ENCODE peak calls at places on chromosomes 5 and 9, in ten cellular contexts. Q is A549; N is psoas muscle; E is left ventricle myocardium inferior; B is prostate gland; O is CD4-positive, alpha-beta memory T cell; Z is CD4-positive, CD25-positive, alpha-beta regulatory T cell; H is GM23248; T is MM.1S; J is adrenal gland. U is an unnamed sample. For H3K9me3, the result is how much of the 10 kb centered on the place peaks cover.

GRCh38 chr5:132420706-132421272 is 51.3 kb downstream of the SLC22A5 start:
- DNase-seq in Q (no peak), N (no peak), E (no peak), B (no peak), O (no peak), Z (peak), H (peak), T (peak), J (no peak), U (no peak)

GRCh38 chr9:95284152-95284551 is 33.4 kb downstream of the FANCC start:
- DNase-seq in Q (no peak), N (no peak), E (no peak), B (no peak), O (no peak), Z (no peak), H (peak), T (no peak), J (no peak), U (no peak)

GRCh38 chr5:75265731-75266130 is 29.1 kb upstream of the ANKRD31 start:
- DNase-seq in Q (peak), N (no peak), E (no peak), B (no peak), O (peak), Z (peak), H (peak), T (peak), J (no peak), U (no peak)

GRCh38 chr5:125276121-125276520 is 529.7 kb upstream of the ZNF608 start:
- DNase-seq in Q (no peak), N (no peak), E (no peak), B (no peak), O (no peak), Z (no peak), H (no peak), T (no peak), J (no peak), U (no peak)

GRCh38 chr5:72005676-72006075 is 101.6 kb upstream of the MAP1B start:
- DNase-seq in Q (no peak), N (no peak), E (no peak), B (no peak), O (no peak), Z (no peak), H (no peak), T (no peak), J (no peak), U (no peak)

GRCh38 chr5:36939969-36940858 is 63.6 kb downstream of the NIPBL start:
- DNase-seq in Q (no peak), N (no peak), E (no peak), B (no peak), O (no peak), Z (no peak), H (no peak), T (no peak), J (no peak), U (no peak)

GRCh38 chr5:57166250-57166649 is 7.6 kb upstream of the GPBP1 start:
- DNase-seq in Q (no peak), N (no peak), E (no peak), B (no peak), O (no peak), Z (no peak), H (no peak), T (no peak), J (no peak), U (no peak)

GRCh38 chr5:83653669-83654068 is 67.0 kb downstream of the HAPLN1 start:
- DNase-seq in Q (no peak), N (no peak), E (no peak), B (no peak), O (no peak), Z (no peak), H (no peak), T (peak), J (no peak), U (no peak)

GRCh38 chr9:7154650-7155049 is 396.9 kb downstream of the KDM4C start:
- DNase-seq in Q (no peak), N (no peak), E (no peak), B (no peak), O (no peak), Z (no peak), H (no peak), T (no peak), J (no peak), U (no peak)

GRCh38 chr5:181190711-181191525 is 14.1 kb downstream of the TRIM7 start:
- DNase-seq in Q (no peak), N (peak), E (peak), B (no peak), O (peak), Z (peak), H (peak), T (peak), J (peak), U (no peak)

GRCh38 chr5:172641359-172642045 is 439 bp downstream of the NEURL1B start:
- DNase-seq in Q (peak), N (peak), E (peak), B (no peak), O (no peak), Z (peak), H (no peak), T (no peak), J (no peak), U (no peak)

GRCh38 chr5:65481171-65481575 is 547 bp downstream of the ADAMTS6 start:
- DNase-seq in Q (no peak), N (no peak), E (no peak), B (no peak), O (no peak), Z (no peak), H (peak), T (no peak), J (no peak), U (no peak)

GRCh38 chr9:122656378-122656777 is 1.0 kb downstream of the OR1B1 start:
- DNase-seq in Q (no peak), N (no peak), E (no peak), B (no peak), O (no peak), Z (no peak), H (no peak), T (no peak), J (peak), U (no peak)
- H3K9me3 ChIP-seq in Q (under half), N (under half), E (under half), B (under half), O (under half), Z (under half), H (under half), T (under half), J (under half), U (under half)

GRCh38 chr9:92655366-92655765 is 14.6 kb downstream of the IPPK start:
- DNase-seq in Q (no peak), N (no peak), E (no peak), B (no peak), O (no peak), Z (no peak), H (no peak), T (no peak), J (no peak), U (no peak)
- H3K9me3 ChIP-seq in Q (under half), N (under half), E (under half), B (under half), O (under half), Z (under half), H (under half), T (under half), J (under half), U (under half)

GRCh38 chr5:8954801-8955200 is 591.1 kb downstream of the SEMA5A start:
- DNase-seq in Q (no peak), N (no peak), E (no peak), B (no peak), O (no peak), Z (no peak), H (peak), T (no peak), J (no peak), U (no peak)
- H3K9me3 ChIP-seq in Q (under half), N (under half), E (under half), B (under half), O (under half), Z (under half), H (under half), T (under half), J (under half), U (under half)

GRCh38 chr9:77015291-77016048 is 4.0 kb upstream of the FOXB2 start:
- DNase-seq in Q (no peak), N (no peak), E (no peak), B (no peak), O (no peak), Z (no peak), H (no peak), T (no peak), J (no peak), U (no peak)

GRCh38 chr9:77018058-77019009 is 1.1 kb upstream of the FOXB2 start:
- DNase-seq in Q (no peak), N (no peak), E (no peak), B (no peak), O (no peak), Z (no peak), H (peak), T (no peak), J (no peak), U (no peak)

GRCh38 chr9:77017505-77017894 is 2.0 kb upstream of the FOXB2 start:
- DNase-seq in Q (no peak), N (no peak), E (no peak), B (no peak), O (no peak), Z (no peak), H (no peak), T (no peak), J (no peak), U (no peak)

GRCh38 chr9:77016111-77016525 is 3.3 kb upstream of the FOXB2 start:
- DNase-seq in Q (no peak), N (no peak), E (no peak), B (no peak), O (no peak), Z (no peak), H (no peak), T (no peak), J (no peak), U (no peak)

GRCh38 chr9:77016526-77017504 is 2.6 kb upstream of the FOXB2 start:
- DNase-seq in Q (no peak), N (no peak), E (no peak), B (no peak), O (no peak), Z (no peak), H (no peak), T (no peak), J (no peak), U (no peak)
- H3K9me3 ChIP-seq in Q (under half), N (under half), E (under half), B (under half), O (under half), Z (under half), H (under half), T (under half), J (under half), U (under half)

GRCh38 chr9:135000647-135001245 is 83.0 kb upstream of the FCN1 start:
- DNase-seq in Q (no peak), N (no peak), E (no peak), B (no peak), O (no peak), Z (no peak), H (no peak), T (no peak), J (no peak), U (no peak)
- H3K9me3 ChIP-seq in Q (half or more), N (under half), E (under half), B (under half), O (under half), Z (under half), H (under half), T (under half), J (under half), U (under half)

GRCh38 chr5:9066349-9066748 is 479.5 kb downstream of the SEMA5A start:
- DNase-seq in Q (no peak), N (no peak), E (no peak), B (no peak), O (no peak), Z (no peak), H (no peak), T (no peak), J (no peak), U (no peak)
- H3K9me3 ChIP-seq in Q (under half), N (under half), E (under half), B (under half), O (under half), Z (under half), H (under half), T (under half), J (under half), U (under half)

GRCh38 chr9:135262248-135262647 is 174.8 kb downstream of the OLFM1 start:
- DNase-seq in Q (no peak), N (no peak), E (no peak), B (no peak), O (no peak), Z (no peak), H (no peak), T (no peak), J (no peak), U (no peak)
- H3K9me3 ChIP-seq in Q (under half), N (under half), E (under half), B (under half), O (under half), Z (under half), H (under half), T (under half), J (under half), U (under half)

GRCh38 chr9:21904776-21905175 is 89.4 kb downstream of the CDKN2A start:
- DNase-seq in Q (no peak), N (no peak), E (no peak), B (no peak), O (no peak), Z (no peak), H (no peak), T (no peak), J (no peak), U (no peak)

GRCh38 chr9:21904371-21904770 is 89.8 kb downstream of the CDKN2A start:
- DNase-seq in Q (no peak), N (no peak), E (no peak), B (no peak), O (no peak), Z (no peak), H (peak), T (no peak), J (no peak), U (no peak)

GRCh38 chr9:21906878-21907277 is 87.3 kb downstream of the CDKN2A start:
- DNase-seq in Q (peak), N (no peak), E (no peak), B (no peak), O (no peak), Z (no peak), H (peak), T (no peak), J (no peak), U (no peak)

GRCh38 chr9:21903380-21903965 is 90.7 kb downstream of the CDKN2A start:
- DNase-seq in Q (no peak), N (no peak), E (no peak), B (no peak), O (no peak), Z (no peak), H (no peak), T (no peak), J (no peak), U (no peak)

DNA sequence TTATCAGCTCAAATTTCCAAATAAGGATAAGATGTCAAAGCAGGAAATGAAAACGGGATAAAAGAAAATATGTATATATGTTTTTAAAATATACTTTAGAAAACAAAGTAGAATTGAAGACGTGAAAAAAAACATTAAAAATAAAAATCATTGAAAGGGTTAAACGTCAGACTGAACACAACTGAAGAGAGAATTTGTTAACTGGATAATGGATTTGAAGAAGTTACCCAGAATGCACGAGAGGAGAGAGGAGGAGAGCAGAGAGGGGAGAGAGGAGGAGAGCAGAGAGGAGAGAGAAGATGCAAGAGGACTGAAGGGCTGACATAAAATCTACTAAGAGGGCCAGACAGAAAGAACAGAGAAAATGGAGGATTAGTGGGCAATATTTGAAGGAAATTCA is 88.0 kb downstream of the CDKN2A start:
- DNase-seq in Q (no peak), N (no peak), E (no peak), B (no peak), O (no peak), Z (no peak), H (no peak), T (no peak), J (no peak), U (no peak)
- H3K9me3 ChIP-seq in Q (under half), N (under half), E (half or more), B (under half), O (under half), Z (under half), H (under half), T (under half), J (under half), U (under half)